ENCODE peak calls at places on chromosome 20, in five cellular contexts. J is K562, K is mammary epithelial cell, T is GM23248, P is neural progenitor cell. H is an unnamed sample.

GRCh38 chr20:41733151-41733550 is 115.0 kb upstream of the CHD6 start:
- DNase-seq in J (no peak), K (no peak), T (peak; percentile 6), P (no peak), H (no peak)

GRCh38 chr20:9884666-9885065 is 45.8 kb upstream of the PAK5 start:
- DNase-seq in J (no peak), K (no peak), T (peak; percentile 17), P (no peak), H (no peak)

GRCh38 chr20:21137078-21137477 is 11.2 kb downstream of the KIZ start:
- DNase-seq in J (no peak), K (no peak), T (no peak), P (no peak), H (no peak)

GRCh38 chr20:44052166-44052565 is 134.8 kb downstream of the JPH2 start:
- DNase-seq in J (no peak), K (no peak), T (no peak), P (no peak), H (no peak)

GRCh38 chr20:3889489-3890409 is 562 bp downstream of the PANK2 start:
- DNase-seq in J (peak; percentile 72), K (peak; percentile 32), T (peak; percentile 48), P (no peak), H (no peak)

GRCh38 chr20:33299111-33299603 is 16.1 kb downstream of the BPIFB1 start:
- DNase-seq in J (peak; percentile 89), K (peak; percentile 35), T (peak; percentile 63), P (peak; percentile 88), H (peak; percentile 33)

GRCh38 chr20:60921021-60921622 is 330.9 kb upstream of the CDH4 start:
- DNase-seq in J (peak; percentile 16), K (peak; percentile 18), T (no peak), P (peak; percentile 80), H (no peak)

GRCh38 chr20:57071283-57071701 is 195.1 kb downstream of the BMP7 start:
- DNase-seq in J (no peak), K (no peak), T (peak; percentile 46), P (peak; percentile 77), H (peak; percentile 79)

GRCh38 chr20:23049933-23050838 is 714 bp upstream of the THBD start:
- DNase-seq in J (no peak), K (peak; percentile 47), T (peak; percentile 68), P (peak; percentile 47), H (peak; percentile 57)
- TF ChIP-seq EZH2 in J (no peak), K (no peak), T (no peak), P (no peak), H (no peak)

GRCh38 chr20:50356522-50356880 is 153.7 kb upstream of the PTPN1 start:
- DNase-seq in J (no peak), K (no peak), T (no peak), P (no peak), H (no peak)

GRCh38 chr20:50355593-50356521 is 154.3 kb upstream of the PTPN1 start:
- DNase-seq in J (no peak), K (no peak), T (no peak), P (no peak), H (no peak)

GRCh38 chr20:50353289-50353961 is 156.8 kb upstream of the PTPN1 start:
- DNase-seq in J (no peak), K (no peak), T (no peak), P (no peak), H (no peak)

GRCh38 chr20:50356962-50357782 is 153.0 kb upstream of the PTPN1 start:
- DNase-seq in J (no peak), K (no peak), T (no peak), P (no peak), H (no peak)

GRCh38 chr20:50354690-50355592 is 155.2 kb upstream of the PTPN1 start:
- DNase-seq in J (peak; percentile 61), K (peak; percentile 68), T (no peak), P (no peak), H (peak; percentile 90)
- H3K27ac ChIP-seq in J (no peak overlapping the region), K (no peak overlapping the region), T (no peak overlapping the region), P (no peak overlapping the region), H (peak overlapping the region; percentile 61)

DNA sequence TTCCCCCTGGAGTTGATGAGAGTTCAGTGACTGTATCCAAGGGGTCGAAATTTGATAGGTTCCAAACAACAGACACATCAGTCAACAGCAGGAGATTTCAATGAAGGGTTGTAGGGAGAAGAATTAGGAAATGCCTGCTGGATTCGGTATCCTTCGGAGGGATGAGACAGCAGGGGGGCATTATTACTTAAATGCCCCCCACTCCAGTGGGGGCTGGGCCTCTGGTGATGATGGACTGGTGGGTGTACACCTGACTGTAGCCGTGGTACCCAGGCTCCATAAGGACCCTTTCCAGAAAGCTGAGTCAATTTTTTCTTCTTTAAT is 41.2 kb downstream of the ZMYND8 start:
- DNase-seq in J (no peak), K (no peak), T (peak; percentile 72), P (peak; percentile 48), H (no peak)
- H3K4me2 ChIP-seq in J (peak overlapping the region; percentile 46), K (peak overlapping the region; percentile 9), T (peak overlapping the region; percentile 74), P (peak overlapping the region; percentile 58), H (peak overlapping the region; percentile 90)

DNA sequence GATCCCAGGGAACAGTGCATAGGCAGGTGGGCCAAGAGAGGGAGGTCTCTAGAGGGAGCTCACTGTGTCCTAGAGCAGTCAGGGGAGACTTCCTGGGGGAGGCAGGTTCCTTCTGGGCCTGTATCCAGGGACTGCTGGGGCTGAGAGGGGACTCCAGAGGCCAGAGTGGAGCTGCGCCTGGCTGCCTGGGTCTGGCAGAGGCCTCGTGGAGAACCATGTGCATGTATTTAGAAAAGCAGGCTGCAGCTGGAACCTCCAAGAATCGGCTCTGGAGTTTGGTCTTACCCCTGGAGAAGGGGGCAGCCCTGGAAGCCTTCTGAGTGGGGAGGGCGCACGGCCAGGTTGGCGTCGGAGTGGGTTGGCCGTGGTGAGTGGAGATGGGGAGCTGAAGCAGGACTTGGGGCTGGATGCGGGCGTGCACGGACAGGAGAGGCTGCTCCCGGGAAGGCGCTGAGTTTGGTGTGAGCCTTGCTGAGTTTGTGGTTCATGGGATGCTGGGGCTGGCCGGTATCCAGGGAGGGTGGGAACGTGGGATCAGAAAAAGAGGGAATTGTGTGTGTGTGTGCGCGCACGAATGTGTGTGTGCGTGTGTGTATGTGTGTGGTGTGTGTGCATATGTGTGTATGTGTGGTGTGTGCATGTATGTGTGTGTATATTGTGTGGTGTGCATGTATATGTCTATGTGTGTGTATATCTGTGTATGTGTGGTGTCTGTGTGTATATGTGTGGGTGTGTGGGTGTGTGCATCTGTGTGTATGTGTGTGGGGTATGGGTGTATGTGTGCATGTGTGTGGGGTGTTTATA is 10.8 kb downstream of the VSTM2L start:
- DNase-seq in J (no peak), K (no peak), T (no peak), P (no peak), H (no peak)
- TF ChIP-seq EZH2 in J (no peak), K (no peak), T (no peak), P (no peak), H (no peak)

DNA sequence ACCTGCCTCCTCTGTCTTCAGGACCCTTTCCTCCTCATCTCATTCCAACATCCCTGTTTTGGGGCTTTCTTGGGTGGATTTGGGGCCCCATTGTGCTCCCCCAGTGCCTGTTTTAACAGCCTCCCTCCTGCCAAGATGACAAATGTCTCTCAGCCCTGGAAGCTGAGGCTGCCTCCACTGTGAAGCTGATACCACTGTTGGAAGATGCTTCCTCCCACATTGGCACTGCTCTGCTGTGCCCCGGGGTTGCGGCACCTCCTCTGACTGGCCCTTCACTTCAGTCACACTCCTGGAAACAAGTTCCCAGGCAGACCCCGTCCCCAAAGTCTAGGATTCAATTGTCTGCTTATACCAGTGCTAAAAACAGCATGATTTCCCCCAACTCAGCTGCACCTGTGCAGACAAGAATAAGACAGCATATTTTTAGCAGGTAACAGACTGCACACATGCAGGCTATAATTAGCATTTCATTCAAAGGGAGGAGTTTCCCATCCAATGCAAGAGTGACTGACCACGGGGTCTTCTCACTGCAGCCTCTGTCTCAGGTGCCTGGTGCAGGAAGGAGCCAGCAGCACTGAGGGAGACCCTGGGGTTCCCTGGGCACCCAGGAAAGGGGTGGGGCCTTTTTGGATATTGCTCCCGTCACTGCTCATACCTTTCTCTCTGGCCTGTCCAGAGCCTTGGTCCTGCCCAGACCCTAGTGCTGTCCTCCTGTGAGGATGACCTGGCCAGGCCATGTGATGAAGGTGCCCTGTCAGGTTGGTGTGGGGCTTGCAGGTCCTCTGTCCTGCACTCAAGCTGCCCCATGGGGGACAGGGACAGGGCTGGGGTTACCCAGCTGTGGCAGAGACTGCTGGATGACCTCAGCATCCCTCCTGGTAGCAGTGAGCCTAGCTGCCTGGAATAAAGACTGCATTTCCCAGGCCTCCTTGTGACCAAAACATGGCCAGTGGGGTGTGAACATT is 31.5 kb upstream of the SULF2 start:
- DNase-seq in J (no peak), K (peak; percentile 20), T (no peak), P (no peak), H (no peak)
- H3K27ac ChIP-seq in J (no peak overlapping the region), K (peak overlapping the region; percentile 26), T (no peak overlapping the region), P (no peak overlapping the region), H (peak overlapping the region; percentile 88)

DNA sequence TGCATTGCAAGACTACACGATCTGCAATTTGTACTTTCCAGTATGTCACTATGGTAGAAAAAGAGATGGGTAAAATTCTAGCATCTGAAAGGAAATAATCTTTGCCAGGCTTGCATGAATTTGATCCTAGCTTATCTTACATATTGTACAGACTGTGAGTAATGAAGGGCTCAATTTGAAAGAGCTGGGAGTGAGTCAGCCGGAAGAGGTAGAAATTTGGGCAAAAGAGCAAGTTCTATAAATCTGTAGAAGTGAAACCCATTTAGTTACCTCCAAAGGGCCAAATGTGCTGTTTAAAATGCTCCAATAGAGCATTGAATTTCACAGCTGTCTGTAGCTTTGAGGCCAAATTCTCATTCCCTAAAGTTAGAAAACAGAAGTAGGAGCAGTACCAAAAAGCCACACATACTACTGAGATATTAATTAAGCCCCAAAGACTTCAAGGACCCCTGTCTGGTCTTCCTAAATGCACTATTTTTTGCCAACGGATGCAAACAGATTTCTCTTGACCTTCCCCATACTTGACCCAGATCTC is 466.1 kb downstream of the BTBD3 start:
- DNase-seq in J (no peak), K (no peak), T (no peak), P (no peak), H (no peak)
- H3K4me2 ChIP-seq in J (no peak overlapping the region), K (no peak overlapping the region), T (no peak overlapping the region), P (no peak overlapping the region), H (peak overlapping the region; percentile 20)

H was measured in PC-9.